ENCODE peak calls at places on chromosome 5, in eight cellular contexts. W is AG04449; J is CD8-positive, alpha-beta memory T cell; L is astrocyte of the spinal cord; U is body of pancreas; M is NCI-H446 treated with DMSO at 0.1 percent for 48 hours; Y is psoas muscle; A is left ventricle myocardium inferior. D is an unnamed sample.

GRCh38 chr5:121968910-121969607 is 7.3 kb downstream of the SRFBP1 start:
- DNase-seq in W (peak), J (no peak), L (peak), U (peak), M (peak), Y (no peak), A (no peak), D (peak)

GRCh38 chr5:118561235-118561634 is 427.1 kb downstream of the DTWD2 start:
- DNase-seq in W (no peak), J (no peak), L (no peak), U (no peak), M (no peak), Y (no peak), A (no peak), D (no peak)

GRCh38 chr5:109410389-109411174 is 808 bp upstream of the PJA2 start:
- DNase-seq in W (no peak), J (peak), L (peak), U (peak), M (peak), Y (peak), A (peak), D (no peak)

GRCh38 chr5:146515473-146516150 is 378 bp downstream of the GPR151 start:
- DNase-seq in W (no peak), J (no peak), L (no peak), U (no peak), M (no peak), Y (no peak), A (no peak), D (no peak)

GRCh38 chr5:173547579-173547978 is 68.9 kb downstream of the BOD1 start:
- DNase-seq in W (no peak), J (no peak), L (peak), U (no peak), M (no peak), Y (no peak), A (no peak), D (no peak)

GRCh38 chr5:34509392-34509791 is 146.7 kb upstream of the RAI14 start:
- DNase-seq in W (no peak), J (no peak), L (no peak), U (no peak), M (no peak), Y (no peak), A (no peak), D (no peak)

GRCh38 chr5:131783874-131784273 is 12.9 kb downstream of the FNIP1 start:
- DNase-seq in W (no peak), J (no peak), L (no peak), U (no peak), M (no peak), Y (no peak), A (no peak), D (no peak)

GRCh38 chr5:15241216-15241821 is 258.7 kb upstream of the FBXL7 start:
- DNase-seq in W (no peak), J (no peak), L (no peak), U (no peak), M (no peak), Y (no peak), A (no peak), D (no peak)

GRCh38 chr5:66230551-66230950 is 86.5 kb downstream of the SREK1 start:
- DNase-seq in W (no peak), J (no peak), L (peak), U (no peak), M (no peak), Y (no peak), A (no peak), D (no peak)

GRCh38 chr5:58113172-58113571 is 346.7 kb downstream of the PLK2 start:
- DNase-seq in W (no peak), J (no peak), L (no peak), U (no peak), M (no peak), Y (no peak), A (no peak), D (no peak)

GRCh38 chr5:75047356-75047755 is 5.0 kb downstream of the GCNT4 start:
- DNase-seq in W (no peak), J (no peak), L (no peak), U (no peak), M (no peak), Y (no peak), A (no peak), D (no peak)

GRCh38 chr5:93078082-93079038 is 502.7 kb downstream of the NR2F1-AS1 start:
- DNase-seq in W (peak), J (no peak), L (peak), U (peak), M (peak), Y (peak), A (peak), D (peak)

GRCh38 chr5:10351199-10351881 is 2.2 kb upstream of the MARCHF6 start:
- DNase-seq in W (no peak), J (no peak), L (peak), U (peak), M (peak), Y (no peak), A (no peak), D (peak)

GRCh38 chr5:127227881-127228280 is 62.7 kb upstream of the MEGF10 start:
- DNase-seq in W (no peak), J (no peak), L (peak), U (no peak), M (no peak), Y (no peak), A (no peak), D (no peak)

GRCh38 chr5:13567819-13568218 is 376.7 kb downstream of the DNAH5 start:
- DNase-seq in W (peak), J (no peak), L (peak), U (no peak), M (no peak), Y (no peak), A (no peak), D (no peak)

GRCh38 chr5:111058064-111058463 is 13.4 kb upstream of the TSLP start:
- DNase-seq in W (no peak), J (no peak), L (no peak), U (no peak), M (no peak), Y (no peak), A (no peak), D (no peak)

GRCh38 chr5:41093803-41094202 is 22.7 kb upstream of the MROH2B start:
- DNase-seq in W (no peak), J (no peak), L (no peak), U (no peak), M (no peak), Y (no peak), A (no peak), D (no peak)

GRCh38 chr5:35815089-35815936 is 41.4 kb upstream of the IL7R start:
- DNase-seq in W (no peak), J (no peak), L (peak), U (no peak), M (no peak), Y (no peak), A (no peak), D (no peak)

GRCh38 chr5:50340757-50341156 is 100.3 kb downstream of the EMB start:
- DNase-seq in W (no peak), J (no peak), L (no peak), U (no peak), M (no peak), Y (no peak), A (no peak), D (no peak)

GRCh38 chr5:63053019-63053638 is 474.5 kb downstream of the LRRC70 start:
- DNase-seq in W (no peak), J (no peak), L (no peak), U (peak), M (no peak), Y (peak), A (peak), D (no peak)

GRCh38 chr5:116510525-116510924 is 64.1 kb downstream of the SEMA6A start:
- DNase-seq in W (no peak), J (no peak), L (peak), U (no peak), M (no peak), Y (no peak), A (no peak), D (no peak)

GRCh38 chr5:69492391-69493234 is at the start of gene OCLN:
- DNase-seq in W (no peak), J (no peak), L (no peak), U (peak), M (no peak), Y (no peak), A (no peak), D (no peak)

GRCh38 chr5:149404746-149405549 is 25.9 kb upstream of the IL17B start:
- DNase-seq in W (peak), J (no peak), L (peak), U (no peak), M (no peak), Y (no peak), A (no peak), D (no peak)

GRCh38 chr5:123875444-123876264 is 363.7 kb downstream of the CSNK1G3 start:
- DNase-seq in W (no peak), J (no peak), L (peak), U (peak), M (no peak), Y (no peak), A (no peak), D (no peak)

GRCh38 chr5:122129332-122129731 is at the start of gene ZNF474:
- DNase-seq in W (peak), J (no peak), L (peak), U (peak), M (no peak), Y (no peak), A (no peak), D (peak)

GRCh38 chr5:126499742-126500396 is 76.7 kb downstream of the GRAMD2B start:
- DNase-seq in W (no peak), J (peak), L (no peak), U (no peak), M (no peak), Y (no peak), A (no peak), D (no peak)

GRCh38 chr5:119396265-119396664 is 40.4 kb downstream of the TNFAIP8 start:
- DNase-seq in W (no peak), J (no peak), L (no peak), U (no peak), M (no peak), Y (no peak), A (no peak), D (no peak)

GRCh38 chr5:80082731-80083114 is 47.6 kb downstream of the THBS4 start:
- DNase-seq in W (no peak), J (peak), L (peak), U (peak), M (peak), Y (peak), A (peak), D (peak)

GRCh38 chr5:160270704-160271103 is 41.4 kb downstream of the FABP6 start:
- DNase-seq in W (no peak), J (no peak), L (no peak), U (no peak), M (no peak), Y (no peak), A (no peak), D (no peak)

GRCh38 chr5:35478856-35479682 is 138.6 kb upstream of the SPEF2 start:
- DNase-seq in W (no peak), J (no peak), L (peak), U (peak), M (no peak), Y (no peak), A (no peak), D (no peak)

GRCh38 chr5:39906146-39906545 is 481.4 kb upstream of the DAB2 start:
- DNase-seq in W (no peak), J (no peak), L (peak), U (no peak), M (no peak), Y (no peak), A (no peak), D (no peak)

GRCh38 chr5:157708866-157709265 is 22.4 kb upstream of the THG1L start:
- DNase-seq in W (no peak), J (no peak), L (peak), U (no peak), M (no peak), Y (no peak), A (no peak), D (no peak)

GRCh38 chr5:56625577-56625976 is 189.8 kb upstream of the MAP3K1 start:
- DNase-seq in W (peak), J (no peak), L (peak), U (no peak), M (no peak), Y (no peak), A (no peak), D (peak)

GRCh38 chr5:135072357-135073247 is 38.6 kb upstream of the PITX1 start:
- DNase-seq in W (no peak), J (no peak), L (no peak), U (no peak), M (no peak), Y (peak), A (no peak), D (no peak)

GRCh38 chr5:108193021-108193795 is 188.7 kb downstream of the FBXL17 start:
- DNase-seq in W (peak), J (no peak), L (peak), U (no peak), M (no peak), Y (no peak), A (no peak), D (peak)

GRCh38 chr5:113043491-113043931 is 66.9 kb downstream of the DCP2 start:
- DNase-seq in W (no peak), J (no peak), L (peak), U (peak), M (peak), Y (peak), A (peak), D (no peak)

GRCh38 chr5:81850494-81850893 is 99.6 kb upstream of the SSBP2 start:
- DNase-seq in W (no peak), J (no peak), L (peak), U (no peak), M (no peak), Y (peak), A (no peak), D (no peak)

GRCh38 chr5:37015795-37016666 is 139.5 kb downstream of the NIPBL start:
- DNase-seq in W (no peak), J (no peak), L (no peak), U (no peak), M (no peak), Y (no peak), A (no peak), D (no peak)

D was measured in AG04450.